ENCODE peak calls at places on chromosome 17, in nine cellular contexts. Q is hepatic stellate cell, O is AG08396, W is progenitor cell of endocrine pancreas, C is anterior cingulate cortex, Z is HT-29, L is T-helper 2 cell, D is cardiac fibroblast, P is Calu3. G is an unnamed sample.

GRCh38 chr17:15475620-15476354 is 8.4 kb upstream of the CDRT4 start:
- DNase-seq in Q (no peak), L (no peak), C (no peak), Z (no peak), P (no peak), W (no peak), O (peak), D (peak), G (no peak)

GRCh38 chr17:58254803-58255202 is 16.4 kb downstream of the LPO start:
- DNase-seq in L (no peak), O (no peak), Z (peak), Q (no peak), P (peak), C (no peak), D (no peak), W (no peak), G (no peak)

GRCh38 chr17:4532860-4533521 is 22.2 kb downstream of the MYBBP1A start:
- DNase-seq in D (no peak), Q (no peak), P (no peak), Z (no peak), C (no peak), O (no peak), L (no peak), W (no peak), G (no peak)

GRCh38 chr17:61927211-61928100 is at the start of gene INTS2:
- DNase-seq in Q (peak), C (peak), L (peak), Z (peak), P (peak), O (peak), D (peak), W (peak), G (peak)

GRCh38 chr17:33674685-33675084 is 381.6 kb upstream of the ASIC2 start:
- DNase-seq in W (peak), L (peak), Q (peak), P (peak), Z (peak), D (peak), C (peak), O (peak), G (peak)

GRCh38 chr17:67606471-67606870 is 111.3 kb upstream of the NOL11 start:
- DNase-seq in P (peak), O (no peak), Z (peak), D (peak), L (no peak), C (no peak), Q (no peak), W (no peak), G (no peak)

GRCh38 chr17:72113751-72114150 is 7.1 kb upstream of the SOX9 start:
- DNase-seq in Q (no peak), W (no peak), C (no peak), O (no peak), Z (no peak), D (no peak), L (no peak), P (no peak), G (no peak)

GRCh38 chr17:60139438-60140285 is 10.1 kb upstream of the CA4 start:
- DNase-seq in Q (peak), D (peak), C (peak), W (peak), P (no peak), Z (no peak), O (peak), L (peak), G (peak)

GRCh38 chr17:31740611-31741082 is 118.4 kb downstream of the COPRS start:
- DNase-seq in L (no peak), Z (no peak), C (no peak), W (no peak), O (peak), P (no peak), Q (peak), D (peak), G (no peak)

GRCh38 chr17:13106171-13106570 is 88.3 kb upstream of the ELAC2 start:
- DNase-seq in W (no peak), O (no peak), L (no peak), C (no peak), P (no peak), Q (no peak), Z (no peak), D (no peak), G (no peak)

GRCh38 chr17:72719582-72720493 is 372.6 kb downstream of the SLC39A11 start:
- DNase-seq in L (peak), Q (no peak), C (no peak), D (no peak), W (no peak), P (no peak), O (no peak), Z (no peak), G (peak)

GRCh38 chr17:29567362-29568330 is 809 bp upstream of the ABHD15 start:
- DNase-seq in O (peak), Q (peak), L (peak), C (peak), W (peak), P (peak), D (peak), Z (peak), G (peak)

GRCh38 chr17:41987642-41988041 is 21.0 kb downstream of the CNP start:
- DNase-seq in W (no peak), O (no peak), L (no peak), C (no peak), Z (no peak), Q (no peak), P (no peak), D (no peak), G (no peak)

GRCh38 chr17:49496183-49496865 is 1.2 kb downstream of the NGFR start:
- DNase-seq in Q (peak), L (peak), C (peak), D (peak), W (peak), P (peak), Z (no peak), O (peak), G (peak)

GRCh38 chr17:74639704-74640142 is 16.2 kb upstream of the CD300E start:
- DNase-seq in O (no peak), Q (no peak), P (no peak), L (no peak), D (no peak), C (no peak), W (no peak), Z (no peak), G (peak)

GRCh38 chr17:43983515-43984411 is 20.7 kb upstream of the NAGS start:
- DNase-seq in W (peak), C (no peak), L (no peak), P (peak), Z (no peak), Q (no peak), D (no peak), O (no peak), G (peak)

GRCh38 chr17:32697728-32698625 is 178.9 kb downstream of the MYO1D start:
- DNase-seq in C (no peak), Q (no peak), P (no peak), D (no peak), Z (no peak), W (no peak), O (no peak), L (no peak), G (no peak)

GRCh38 chr17:77416096-77416713 is 275.4 kb downstream of the SEC14L1 start:
- DNase-seq in D (no peak), O (no peak), Q (no peak), C (no peak), P (no peak), Z (no peak), W (no peak), L (no peak), G (no peak)

GRCh38 chr17:39132192-39132600 is 19.2 kb downstream of the PLXDC1 start:
- DNase-seq in Q (peak), Z (no peak), W (no peak), O (peak), P (no peak), D (peak), C (no peak), L (no peak), G (no peak)

GRCh38 chr17:1967092-1967662 is 58.0 kb downstream of the RTN4RL1 start:
- DNase-seq in O (no peak), C (no peak), P (no peak), Q (no peak), Z (no peak), W (no peak), D (no peak), L (no peak), G (no peak)

GRCh38 chr17:8366231-8366630 is 10.3 kb downstream of the KRABD2 start:
- DNase-seq in D (peak), P (no peak), C (no peak), O (peak), W (no peak), L (no peak), Q (peak), Z (no peak), G (no peak)

GRCh38 chr17:70624208-70624607 is 454.9 kb downstream of the KCNJ2 start:
- DNase-seq in W (no peak), P (no peak), Q (no peak), C (no peak), O (no peak), D (no peak), Z (no peak), L (no peak), G (no peak)

GRCh38 chr17:81601525-81602120 is 35.3 kb downstream of the NPLOC4 start:
- DNase-seq in C (no peak), O (peak), D (peak), P (peak), W (peak), L (no peak), Z (peak), Q (peak), G (peak)

GRCh38 chr17:5241861-5242671 is 7.4 kb upstream of the SCIMP start:
- DNase-seq in D (no peak), O (no peak), P (no peak), L (no peak), W (no peak), C (no peak), Z (peak), Q (no peak), G (no peak)

GRCh38 chr17:4956493-4957061 is 5.7 kb downstream of the ENO3 start:
- DNase-seq in O (no peak), D (no peak), Q (no peak), L (no peak), C (no peak), P (no peak), W (no peak), Z (no peak), G (no peak)

GRCh38 chr17:63641678-63642077 is 19.5 kb downstream of the MAP3K3 start:
- DNase-seq in C (no peak), D (no peak), L (no peak), P (no peak), Z (no peak), W (no peak), Q (no peak), O (no peak), G (peak)

GRCh38 chr17:49738456-49739163 is 25.3 kb downstream of the FAM117A start:
- DNase-seq in W (no peak), Z (no peak), P (no peak), L (no peak), O (no peak), C (no peak), Q (no peak), D (no peak), G (no peak)

GRCh38 chr17:39596543-39597267 is 11.0 kb downstream of the NEUROD2 start:
- DNase-seq in D (no peak), C (no peak), L (no peak), P (no peak), O (no peak), Q (no peak), W (no peak), Z (no peak), G (no peak)

GRCh38 chr17:71792966-71793365 is 327.9 kb upstream of the SOX9 start:
- DNase-seq in Q (peak), P (peak), D (peak), O (peak), C (no peak), W (no peak), L (no peak), Z (no peak), G (no peak)

GRCh38 chr17:4902540-4902939 is 358 bp downstream of the CHRNE start:
- DNase-seq in P (no peak), O (no peak), C (no peak), L (no peak), Z (no peak), D (no peak), W (no peak), Q (no peak), G (no peak)

GRCh38 chr17:2214887-2215615 is 88.5 kb downstream of the SMG6 start:
- DNase-seq in C (no peak), L (no peak), D (peak), W (no peak), Z (no peak), P (no peak), Q (peak), O (no peak), G (no peak)

GRCh38 chr17:79002796-79003593 is 6.6 kb downstream of the CANT1 start:
- DNase-seq in O (no peak), C (no peak), P (no peak), D (no peak), L (no peak), W (no peak), Q (no peak), Z (no peak), G (no peak)